ENCODE peak calls at places on chromosomes 11 and 22, in eight cellular contexts. One of them, this sample, is unnamed.

GRCh38 chr11:117564321-117564720 is 232.7 kb downstream of the DSCAML1 start:
- DNase-seq in HCT116: no peak
- DNase-seq in upper lobe of right lung: peak; percentile 5
- DNase-seq in transverse colon: no peak
- DNase-seq in heart left ventricle: no peak
- DNase-seq in BJ: no peak
- DNase-seq in GM20000: no peak
- DNase-seq in osteocyte: no peak
- DNase-seq in this sample: no peak

GRCh38 chr11:112279901-112280267 is 19.2 kb upstream of the PLET1 start:
- DNase-seq in transverse colon: peak; percentile 70
- DNase-seq in heart left ventricle: peak; percentile 68
- DNase-seq in osteocyte: no peak
- DNase-seq in GM20000: peak; percentile 75
- DNase-seq in HCT116: no peak
- DNase-seq in BJ: no peak
- DNase-seq in upper lobe of right lung: peak; percentile 87
- DNase-seq in this sample: peak; percentile 84

GRCh38 chr22:27490080-27490479 is 311.5 kb downstream of the MN1 start:
- DNase-seq in heart left ventricle: no peak
- DNase-seq in GM20000: no peak
- DNase-seq in upper lobe of right lung: no peak
- DNase-seq in osteocyte: no peak
- DNase-seq in BJ: no peak
- DNase-seq in HCT116: no peak
- DNase-seq in transverse colon: no peak
- DNase-seq in this sample: peak; percentile 0

GRCh38 chr11:10567466-10567865 is 999 bp downstream of the LYVE1 start:
- DNase-seq in BJ: no peak
- DNase-seq in osteocyte: no peak
- DNase-seq in transverse colon: no peak
- DNase-seq in upper lobe of right lung: no peak
- DNase-seq in heart left ventricle: no peak
- DNase-seq in GM20000: no peak
- DNase-seq in HCT116: no peak
- DNase-seq in this sample: no peak

GRCh38 chr11:72189448-72190250 is 2.3 kb upstream of the FOLR1 start:
- DNase-seq in osteocyte: no peak
- DNase-seq in heart left ventricle: no peak
- DNase-seq in HCT116: no peak
- DNase-seq in GM20000: no peak
- DNase-seq in BJ: no peak
- DNase-seq in transverse colon: no peak
- DNase-seq in upper lobe of right lung: peak; percentile 69
- DNase-seq in this sample: no peak

GRCh38 chr22:18076060-18076497 is 1.7 kb upstream of the PEX26 start:
- DNase-seq in GM20000: peak; percentile 66
- DNase-seq in HCT116: peak; percentile 75
- DNase-seq in upper lobe of right lung: peak; percentile 63
- DNase-seq in transverse colon: peak; percentile 63
- DNase-seq in osteocyte: no peak
- DNase-seq in BJ: peak; percentile 50
- DNase-seq in heart left ventricle: peak; percentile 69
- DNase-seq in this sample: peak; percentile 29

GRCh38 chr11:79493555-79494171 is 52.8 kb upstream of the TENM4 start:
- DNase-seq in GM20000: peak; percentile 85
- DNase-seq in osteocyte: peak; percentile 91
- DNase-seq in BJ: peak; percentile 5
- DNase-seq in transverse colon: peak; percentile 70
- DNase-seq in upper lobe of right lung: peak; percentile 77
- DNase-seq in HCT116: peak; percentile 19
- DNase-seq in heart left ventricle: peak; percentile 57
- DNase-seq in this sample: peak; percentile 91

GRCh38 chr11:16154715-16155396 is 201.5 kb downstream of the SOX6 start:
- DNase-seq in BJ: no peak
- DNase-seq in GM20000: no peak
- DNase-seq in transverse colon: no peak
- DNase-seq in upper lobe of right lung: no peak
- DNase-seq in heart left ventricle: no peak
- DNase-seq in HCT116: no peak
- DNase-seq in osteocyte: no peak
- DNase-seq in this sample: no peak

GRCh38 chr22:38435010-38435409 is 20.0 kb downstream of the KCNJ4 start:
- DNase-seq in transverse colon: no peak
- DNase-seq in BJ: no peak
- DNase-seq in heart left ventricle: no peak
- DNase-seq in GM20000: no peak
- DNase-seq in upper lobe of right lung: no peak
- DNase-seq in HCT116: no peak
- DNase-seq in osteocyte: no peak
- DNase-seq in this sample: no peak

GRCh38 chr11:76075699-76076098 is 130.6 kb downstream of the WNT11 start:
- DNase-seq in upper lobe of right lung: no peak
- DNase-seq in BJ: no peak
- DNase-seq in transverse colon: no peak
- DNase-seq in osteocyte: no peak
- DNase-seq in GM20000: no peak
- DNase-seq in HCT116: no peak
- DNase-seq in heart left ventricle: no peak
- DNase-seq in this sample: no peak

GRCh38 chr22:47069270-47069669 is 306.8 kb downstream of the TBC1D22A start:
- DNase-seq in transverse colon: peak; percentile 1
- DNase-seq in heart left ventricle: no peak
- DNase-seq in HCT116: no peak
- DNase-seq in BJ: no peak
- DNase-seq in GM20000: no peak
- DNase-seq in osteocyte: no peak
- DNase-seq in upper lobe of right lung: peak; percentile 36
- DNase-seq in this sample: no peak

GRCh38 chr22:27670701-27671412 is 130.7 kb downstream of the MN1 start:
- DNase-seq in upper lobe of right lung: no peak
- DNase-seq in transverse colon: peak; percentile 40
- DNase-seq in BJ: no peak
- DNase-seq in osteocyte: no peak
- DNase-seq in HCT116: peak; percentile 34
- DNase-seq in GM20000: no peak
- DNase-seq in heart left ventricle: peak; percentile 86
- DNase-seq in this sample: peak; percentile 35

GRCh38 chr11:107655607-107656006 is 56.2 kb downstream of the SLN start:
- DNase-seq in heart left ventricle: no peak
- DNase-seq in transverse colon: no peak
- DNase-seq in osteocyte: no peak
- DNase-seq in HCT116: no peak
- DNase-seq in upper lobe of right lung: no peak
- DNase-seq in BJ: no peak
- DNase-seq in GM20000: no peak
- DNase-seq in this sample: no peak

GRCh38 chr11:47186937-47187681 is 875 bp upstream of the PACSIN3 start:
- DNase-seq in GM20000: peak; percentile 77
- DNase-seq in osteocyte: no peak
- DNase-seq in HCT116: no peak
- DNase-seq in upper lobe of right lung: peak; percentile 75
- DNase-seq in heart left ventricle: peak; percentile 85
- DNase-seq in transverse colon: peak; percentile 51
- DNase-seq in BJ: no peak
- DNase-seq in this sample: peak; percentile 62

GRCh38 chr11:6240139-6240538 is 1.2 kb downstream of the CNGA4 start:
- DNase-seq in osteocyte: no peak
- DNase-seq in BJ: no peak
- DNase-seq in heart left ventricle: no peak
- DNase-seq in upper lobe of right lung: no peak
- DNase-seq in GM20000: no peak
- DNase-seq in HCT116: no peak
- DNase-seq in transverse colon: no peak
- DNase-seq in this sample: no peak

GRCh38 chr11:102309621-102310541 is 7.4 kb upstream of the BIRC3 start:
- DNase-seq in transverse colon: no peak
- DNase-seq in BJ: no peak
- DNase-seq in HCT116: no peak
- DNase-seq in upper lobe of right lung: no peak
- DNase-seq in GM20000: no peak
- DNase-seq in osteocyte: no peak
- DNase-seq in heart left ventricle: no peak
- DNase-seq in this sample: no peak

GRCh38 chr11:18736590-18737148 is 10.7 kb upstream of the IGSF22 start:
- DNase-seq in osteocyte: no peak
- DNase-seq in upper lobe of right lung: no peak
- DNase-seq in transverse colon: no peak
- DNase-seq in HCT116: no peak
- DNase-seq in GM20000: no peak
- DNase-seq in BJ: no peak
- DNase-seq in heart left ventricle: no peak
- DNase-seq in this sample: no peak

GRCh38 chr11:114279778-114280532 is 16.2 kb upstream of the NNMT start:
- DNase-seq in HCT116: no peak
- DNase-seq in upper lobe of right lung: no peak
- DNase-seq in heart left ventricle: no peak
- DNase-seq in GM20000: no peak
- DNase-seq in osteocyte: peak; percentile 40
- DNase-seq in BJ: no peak
- DNase-seq in transverse colon: no peak
- DNase-seq in this sample: no peak

GRCh38 chr11:122075016-122075415 is 41.0 kb downstream of the BLID start:
- DNase-seq in GM20000: no peak
- DNase-seq in HCT116: no peak
- DNase-seq in osteocyte: no peak
- DNase-seq in upper lobe of right lung: no peak
- DNase-seq in transverse colon: no peak
- DNase-seq in heart left ventricle: no peak
- DNase-seq in BJ: no peak
- DNase-seq in this sample: no peak

GRCh38 chr11:112977620-112978212 is 16.5 kb downstream of the NCAM1 start:
- DNase-seq in upper lobe of right lung: no peak
- DNase-seq in GM20000: no peak
- DNase-seq in heart left ventricle: no peak
- DNase-seq in transverse colon: no peak
- DNase-seq in HCT116: no peak
- DNase-seq in osteocyte: no peak
- DNase-seq in BJ: no peak
- DNase-seq in this sample: no peak

GRCh38 chr11:23233075-23233474 is 372.8 kb upstream of the CCDC179 start:
- DNase-seq in osteocyte: no peak
- DNase-seq in transverse colon: no peak
- DNase-seq in BJ: peak; percentile 59
- DNase-seq in HCT116: no peak
- DNase-seq in GM20000: no peak
- DNase-seq in upper lobe of right lung: no peak
- DNase-seq in heart left ventricle: no peak
- DNase-seq in this sample: no peak

GRCh38 chr22:49999063-49999900 is 13.3 kb downstream of the IL17REL start:
- DNase-seq in upper lobe of right lung: peak; percentile 63
- DNase-seq in HCT116: no peak
- DNase-seq in transverse colon: peak; percentile 37
- DNase-seq in BJ: no peak
- DNase-seq in GM20000: peak; percentile 74
- DNase-seq in heart left ventricle: no peak
- DNase-seq in osteocyte: no peak
- DNase-seq in this sample: peak; percentile 61

GRCh38 chr22:46002757-46003270 is 25.9 kb upstream of the WNT7B start:
- DNase-seq in osteocyte: no peak
- DNase-seq in transverse colon: no peak
- DNase-seq in BJ: peak; percentile 50
- DNase-seq in heart left ventricle: peak; percentile 40
- DNase-seq in HCT116: no peak
- DNase-seq in GM20000: no peak
- DNase-seq in upper lobe of right lung: peak; percentile 58
- DNase-seq in this sample: no peak

GRCh38 chr11:64848779-64849599 is 4.5 kb upstream of the CDC42BPG start:
- DNase-seq in upper lobe of right lung: no peak
- DNase-seq in heart left ventricle: no peak
- DNase-seq in GM20000: no peak
- DNase-seq in osteocyte: no peak
- DNase-seq in transverse colon: peak; percentile 89
- DNase-seq in HCT116: no peak
- DNase-seq in BJ: no peak
- DNase-seq in this sample: no peak
- TF ChIP-seq CTCF in upper lobe of right lung: no peak
- TF ChIP-seq CTCF in heart left ventricle: no peak
- TF ChIP-seq CTCF in GM20000: peak; percentile 17
- TF ChIP-seq CTCF in osteocyte: no peak
- TF ChIP-seq CTCF in transverse colon: peak; percentile 61
- TF ChIP-seq CTCF in HCT116: peak; percentile 35
- TF ChIP-seq CTCF in BJ: no peak
- TF ChIP-seq CTCF in this sample: no peak

GRCh38 chr11:2443406-2443805 is 908 bp downstream of the TRPM5 start:
- DNase-seq in upper lobe of right lung: no peak
- DNase-seq in heart left ventricle: no peak
- DNase-seq in osteocyte: no peak
- DNase-seq in HCT116: no peak
- DNase-seq in transverse colon: no peak
- DNase-seq in BJ: no peak
- DNase-seq in GM20000: no peak
- DNase-seq in this sample: peak; percentile 7
- TF ChIP-seq CTCF in upper lobe of right lung: no peak
- TF ChIP-seq CTCF in heart left ventricle: no peak
- TF ChIP-seq CTCF in osteocyte: no peak
- TF ChIP-seq CTCF in HCT116: no peak
- TF ChIP-seq CTCF in transverse colon: no peak
- TF ChIP-seq CTCF in BJ: no peak
- TF ChIP-seq CTCF in GM20000: no peak
- TF ChIP-seq CTCF in this sample: no peak

GRCh38 chr11:104873252-104873651 is 25.0 kb downstream of the CASP12 start:
- DNase-seq in HCT116: no peak
- DNase-seq in GM20000: no peak
- DNase-seq in BJ: no peak
- DNase-seq in upper lobe of right lung: no peak
- DNase-seq in heart left ventricle: no peak
- DNase-seq in transverse colon: no peak
- DNase-seq in osteocyte: no peak
- DNase-seq in this sample: peak; percentile 14
- TF ChIP-seq CTCF in HCT116: peak; percentile 37
- TF ChIP-seq CTCF in GM20000: no peak
- TF ChIP-seq CTCF in BJ: no peak
- TF ChIP-seq CTCF in upper lobe of right lung: no peak
- TF ChIP-seq CTCF in heart left ventricle: no peak
- TF ChIP-seq CTCF in transverse colon: no peak
- TF ChIP-seq CTCF in osteocyte: no peak
- TF ChIP-seq CTCF in this sample: peak; percentile 21

GRCh38 chr22:24357547-24357946 is 69.9 kb upstream of the ADORA2A start:
- DNase-seq in GM20000: no peak
- DNase-seq in upper lobe of right lung: no peak
- DNase-seq in BJ: no peak
- DNase-seq in heart left ventricle: no peak
- DNase-seq in transverse colon: no peak
- DNase-seq in osteocyte: no peak
- DNase-seq in HCT116: no peak
- DNase-seq in this sample: no peak

GRCh38 chr22:24350627-24351026 is 76.8 kb upstream of the ADORA2A start:
- DNase-seq in BJ: no peak
- DNase-seq in transverse colon: no peak
- DNase-seq in upper lobe of right lung: no peak
- DNase-seq in heart left ventricle: no peak
- DNase-seq in HCT116: no peak
- DNase-seq in GM20000: no peak
- DNase-seq in osteocyte: no peak
- DNase-seq in this sample: no peak

GRCh38 chr22:24358105-24358836 is 69.1 kb upstream of the ADORA2A start:
- DNase-seq in osteocyte: no peak
- DNase-seq in GM20000: no peak
- DNase-seq in heart left ventricle: no peak
- DNase-seq in transverse colon: no peak
- DNase-seq in HCT116: no peak
- DNase-seq in upper lobe of right lung: no peak
- DNase-seq in BJ: no peak
- DNase-seq in this sample: no peak

GRCh38 chr22:24359452-24360120 is 67.8 kb upstream of the ADORA2A start:
- DNase-seq in GM20000: no peak
- DNase-seq in upper lobe of right lung: no peak
- DNase-seq in BJ: no peak
- DNase-seq in osteocyte: no peak
- DNase-seq in transverse colon: no peak
- DNase-seq in heart left ventricle: no peak
- DNase-seq in HCT116: no peak
- DNase-seq in this sample: no peak

GRCh38 chr22:24355574-24355973 is 71.8 kb upstream of the ADORA2A start:
- DNase-seq in heart left ventricle: no peak
- DNase-seq in osteocyte: no peak
- DNase-seq in transverse colon: no peak
- DNase-seq in BJ: no peak
- DNase-seq in HCT116: no peak
- DNase-seq in upper lobe of right lung: no peak
- DNase-seq in GM20000: no peak
- DNase-seq in this sample: no peak
- TF ChIP-seq CTCF in heart left ventricle: no peak
- TF ChIP-seq CTCF in osteocyte: no peak
- TF ChIP-seq CTCF in transverse colon: no peak
- TF ChIP-seq CTCF in BJ: no peak
- TF ChIP-seq CTCF in HCT116: no peak
- TF ChIP-seq CTCF in upper lobe of right lung: no peak
- TF ChIP-seq CTCF in GM20000: no peak
- TF ChIP-seq CTCF in this sample: no peak